ENCODE peak calls at places on chromosomes 11 and 22, in ten cellular contexts. One of them, this sample, is unnamed.

GRCh38 chr11:11505190-11505589 is 116.6 kb downstream of the GALNT18 start:
- DNase-seq in stimulated activated naive B cell treated with anti-CD40 and anti-IgM and Interleukin-4, amounts not matched to agents 10 μg/mL and 1 μg/mL and 100 μg/mL, for 72 hours: no peak
- DNase-seq in AG08395: no peak
- DNase-seq in GM12891: no peak
- DNase-seq in HS-27A: no peak
- DNase-seq in neuronal stem cell: no peak
- DNase-seq in astrocyte of the hippocampus: no peak
- DNase-seq in NCI-H1694: no peak
- DNase-seq in HFF-Myc: no peak
- DNase-seq in IMR-90: peak
- DNase-seq in this sample: no peak

GRCh38 chr11:47143322-47143721 is 33.4 kb downstream of the ARFGAP2 start:
- DNase-seq in NCI-H1694: peak
- DNase-seq in neuronal stem cell: no peak
- DNase-seq in HFF-Myc: peak
- DNase-seq in astrocyte of the hippocampus: peak
- DNase-seq in stimulated activated naive B cell treated with anti-CD40 and anti-IgM and Interleukin-4, amounts not matched to agents 10 μg/mL and 1 μg/mL and 100 μg/mL, for 72 hours: no peak
- DNase-seq in GM12891: no peak
- DNase-seq in HS-27A: no peak
- DNase-seq in IMR-90: peak
- DNase-seq in AG08395: peak
- DNase-seq in this sample: no peak

GRCh38 chr11:84800755-84801346 is 826.3 kb downstream of the DLG2 start:
- DNase-seq in HS-27A: no peak
- DNase-seq in stimulated activated naive B cell treated with anti-CD40 and anti-IgM and Interleukin-4, amounts not matched to agents 10 μg/mL and 1 μg/mL and 100 μg/mL, for 72 hours: no peak
- DNase-seq in IMR-90: peak
- DNase-seq in HFF-Myc: peak
- DNase-seq in NCI-H1694: no peak
- DNase-seq in neuronal stem cell: peak
- DNase-seq in GM12891: no peak
- DNase-seq in AG08395: peak
- DNase-seq in astrocyte of the hippocampus: peak
- DNase-seq in this sample: no peak

GRCh38 chr11:56841210-56841810 is 92.8 kb upstream of the OR9G4 start:
- DNase-seq in stimulated activated naive B cell treated with anti-CD40 and anti-IgM and Interleukin-4, amounts not matched to agents 10 μg/mL and 1 μg/mL and 100 μg/mL, for 72 hours: no peak
- DNase-seq in HFF-Myc: peak
- DNase-seq in HS-27A: peak
- DNase-seq in neuronal stem cell: peak
- DNase-seq in NCI-H1694: peak
- DNase-seq in GM12891: peak
- DNase-seq in astrocyte of the hippocampus: peak
- DNase-seq in IMR-90: peak
- DNase-seq in AG08395: peak
- DNase-seq in this sample: peak

GRCh38 chr11:59782080-59782479 is 26.9 kb downstream of the STX3 start:
- DNase-seq in astrocyte of the hippocampus: no peak
- DNase-seq in stimulated activated naive B cell treated with anti-CD40 and anti-IgM and Interleukin-4, amounts not matched to agents 10 μg/mL and 1 μg/mL and 100 μg/mL, for 72 hours: no peak
- DNase-seq in NCI-H1694: no peak
- DNase-seq in IMR-90: no peak
- DNase-seq in neuronal stem cell: no peak
- DNase-seq in GM12891: no peak
- DNase-seq in AG08395: no peak
- DNase-seq in HS-27A: no peak
- DNase-seq in HFF-Myc: no peak
- DNase-seq in this sample: no peak

GRCh38 chr11:31815743-31816466 is 4.8 kb upstream of the PAX6 start:
- DNase-seq in HS-27A: no peak
- DNase-seq in neuronal stem cell: no peak
- DNase-seq in stimulated activated naive B cell treated with anti-CD40 and anti-IgM and Interleukin-4, amounts not matched to agents 10 μg/mL and 1 μg/mL and 100 μg/mL, for 72 hours: no peak
- DNase-seq in AG08395: peak
- DNase-seq in GM12891: no peak
- DNase-seq in astrocyte of the hippocampus: peak
- DNase-seq in NCI-H1694: peak
- DNase-seq in HFF-Myc: no peak
- DNase-seq in IMR-90: no peak
- DNase-seq in this sample: no peak

GRCh38 chr22:36197601-36198146 is 3.9 kb downstream of the APOL4 start:
- DNase-seq in HS-27A: no peak
- DNase-seq in astrocyte of the hippocampus: peak
- DNase-seq in AG08395: no peak
- DNase-seq in IMR-90: no peak
- DNase-seq in HFF-Myc: no peak
- DNase-seq in NCI-H1694: no peak
- DNase-seq in neuronal stem cell: peak
- DNase-seq in stimulated activated naive B cell treated with anti-CD40 and anti-IgM and Interleukin-4, amounts not matched to agents 10 μg/mL and 1 μg/mL and 100 μg/mL, for 72 hours: no peak
- DNase-seq in GM12891: peak
- DNase-seq in this sample: no peak

GRCh38 chr11:32447252-32447651 is 11.9 kb upstream of the WT1 start:
- DNase-seq in IMR-90: no peak
- DNase-seq in astrocyte of the hippocampus: no peak
- DNase-seq in HFF-Myc: no peak
- DNase-seq in stimulated activated naive B cell treated with anti-CD40 and anti-IgM and Interleukin-4, amounts not matched to agents 10 μg/mL and 1 μg/mL and 100 μg/mL, for 72 hours: no peak
- DNase-seq in neuronal stem cell: no peak
- DNase-seq in AG08395: no peak
- DNase-seq in HS-27A: no peak
- DNase-seq in NCI-H1694: no peak
- DNase-seq in GM12891: no peak
- DNase-seq in this sample: no peak

GRCh38 chr22:50678218-50678650 is 5.6 kb downstream of the SHANK3 start:
- DNase-seq in NCI-H1694: no peak
- DNase-seq in stimulated activated naive B cell treated with anti-CD40 and anti-IgM and Interleukin-4, amounts not matched to agents 10 μg/mL and 1 μg/mL and 100 μg/mL, for 72 hours: no peak
- DNase-seq in astrocyte of the hippocampus: no peak
- DNase-seq in HFF-Myc: no peak
- DNase-seq in HS-27A: no peak
- DNase-seq in neuronal stem cell: no peak
- DNase-seq in AG08395: no peak
- DNase-seq in IMR-90: no peak
- DNase-seq in GM12891: no peak
- DNase-seq in this sample: no peak

This sample was measured in CD4-positive, CD25-positive, alpha-beta regulatory T cell.